ENCODE peak calls at places on chromosomes 4 and X, in seven cellular contexts. R is mucosa of descending colon, B is psoas muscle, V is PC-3, Y is brain microvascular endothelial cell, Q is astrocyte, G is left lung. J is an unnamed sample.

GRCh38 chr4:16659120-16659519 is 239.3 kb downstream of the LDB2 start:
- DNase-seq in Q (no peak), V (no peak), B (no peak), R (no peak), Y (no peak), G (no peak), J (no peak)

GRCh38 chrX:71578253-71579135 is at the start of gene GCNA:
- DNase-seq in V (no peak), B (no peak), R (no peak), Q (no peak), Y (no peak), G (no peak), J (no peak)

GRCh38 chr4:1856920-1857699 is 1.2 kb upstream of the LETM1 start:
- DNase-seq in G (no peak), B (peak; percentile 35), Y (no peak), R (peak; percentile 50), Q (no peak), V (no peak), J (no peak)

GRCh38 chr4:119300388-119301131 is 21.4 kb downstream of the FABP2 start:
- DNase-seq in R (peak; percentile 97), Q (peak; percentile 81), V (peak; percentile 93), G (peak; percentile 99), Y (peak; percentile 90), B (peak; percentile 96), J (peak; percentile 88)

GRCh38 chrX:11386001-11386523 is 92.8 kb downstream of the AMELX start:
- DNase-seq in R (no peak), Y (peak; percentile 24), G (no peak), V (peak; percentile 68), Q (peak; percentile 70), B (peak; percentile 13), J (no peak)

GRCh38 chrX:24561121-24561520 is 86.0 kb downstream of the PCYT1B start:
- DNase-seq in Q (no peak), B (no peak), G (no peak), V (peak; percentile 52), Y (no peak), R (no peak), J (no peak)

GRCh38 chr4:142850478-142850877 is 4.4 kb upstream of the INPP4B start:
- DNase-seq in R (no peak), Q (no peak), V (peak; percentile 47), B (no peak), G (no peak), Y (no peak), J (no peak)

GRCh38 chr4:142356797-142357196 is 489.3 kb downstream of the INPP4B start:
- DNase-seq in Q (no peak), V (no peak), G (no peak), B (no peak), R (no peak), Y (no peak), J (peak; percentile 22)

GRCh38 chr4:97003715-97004114 is 1139.6 kb downstream of the STPG2 start:
- DNase-seq in B (no peak), V (no peak), R (no peak), Y (no peak), Q (no peak), G (no peak), J (no peak)

GRCh38 chr4:163590609-163591264 is 96.2 kb downstream of the TMA16 start:
- DNase-seq in V (peak; percentile 63), Y (no peak), G (no peak), R (no peak), B (no peak), Q (peak; percentile 10), J (no peak)

GRCh38 chrX:12961191-12961718 is 13.7 kb upstream of the TMSB4X start:
- DNase-seq in G (no peak), Q (no peak), R (no peak), Y (no peak), V (no peak), B (no peak), J (no peak)

GRCh38 chr4:70533211-70533610 is 14.8 kb downstream of the AMTN start:
- DNase-seq in Y (no peak), R (no peak), Q (no peak), G (no peak), B (no peak), V (no peak), J (no peak)

DNA sequence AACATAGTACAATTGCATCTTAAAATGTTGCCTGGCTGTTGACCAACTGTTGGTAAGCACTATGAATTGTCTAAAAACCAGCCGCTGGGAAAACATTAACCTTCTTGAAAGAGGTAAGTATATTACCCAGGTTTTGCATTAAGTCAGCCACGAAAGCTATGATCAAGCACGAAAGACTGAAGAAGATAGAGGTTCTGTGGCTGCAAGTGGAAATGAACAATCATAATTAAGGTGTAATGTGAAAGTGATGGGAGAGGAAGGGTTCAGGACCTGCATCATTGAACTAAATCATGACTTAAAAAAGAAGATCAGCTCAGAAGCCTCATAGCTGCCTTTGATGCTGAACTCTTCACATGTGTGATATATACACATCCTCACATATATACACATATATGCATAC is 341.0 kb downstream of the NR3C2 start:
- DNase-seq in Y (no peak), V (no peak), B (no peak), R (no peak), Q (no peak), G (no peak), J (no peak)
- H3K36me3 ChIP-seq in Y (no peaks in the 10 kb centered on the region), V (no peaks in the 10 kb centered on the region), B (no peaks in the 10 kb centered on the region), R (no peaks in the 10 kb centered on the region), Q (no peaks in the 10 kb centered on the region), G (no peaks in the 10 kb centered on the region), J (peaks cover 5% of the 10 kb centered on the region)

GRCh38 chrX:77298296-77298695 is 148.9 kb upstream of the FGF16 start:
- DNase-seq in G (no peak), B (no peak), R (no peak), Y (no peak), Q (no peak), V (peak; percentile 53), J (no peak)

GRCh38 chrX:77298790-77299189 is 148.4 kb upstream of the FGF16 start:
- DNase-seq in Q (no peak), R (no peak), G (no peak), Y (no peak), V (peak; percentile 85), B (no peak), J (no peak)

GRCh38 chrX:77299549-77299948 is 147.6 kb upstream of the FGF16 start:
- DNase-seq in G (no peak), R (no peak), Y (no peak), V (no peak), B (no peak), Q (no peak), J (no peak)
- H3K36me3 ChIP-seq in G (no peaks in the 10 kb centered on the region), R (no peaks in the 10 kb centered on the region), Y (no peaks in the 10 kb centered on the region), V (no peaks in the 10 kb centered on the region), B (no peaks in the 10 kb centered on the region), Q (no peaks in the 10 kb centered on the region), J (no peaks in the 10 kb centered on the region)

GRCh38 chr4:7007142-7007907 is 35.8 kb upstream of the TADA2B start:
- DNase-seq in B (no peak), Y (no peak), R (no peak), Q (no peak), G (no peak), V (no peak), J (no peak)

GRCh38 chr4:7005571-7005970 is 37.6 kb upstream of the TADA2B start:
- DNase-seq in B (no peak), Q (no peak), Y (no peak), G (no peak), V (no peak), R (no peak), J (no peak)

GRCh38 chr4:7004331-7004730 is 38.8 kb upstream of the TADA2B start:
- DNase-seq in B (no peak), Q (peak; percentile 66), R (no peak), Y (no peak), V (no peak), G (no peak), J (no peak)

GRCh38 chr4:7007944-7008343 is 35.2 kb upstream of the TADA2B start:
- DNase-seq in V (no peak), G (no peak), Y (no peak), Q (no peak), B (no peak), R (no peak), J (peak; percentile 27)

GRCh38 chr4:7006411-7006810 is 36.8 kb upstream of the TADA2B start:
- DNase-seq in R (no peak), V (no peak), G (no peak), B (no peak), Q (no peak), Y (no peak), J (no peak)
- H3K36me3 ChIP-seq in R (peaks cover 10% of the 10 kb centered on the region), V (peaks cover 10% of the 10 kb centered on the region), G (no peaks in the 10 kb centered on the region), B (peaks cover 66% of the 10 kb centered on the region), Q (peaks cover 24% of the 10 kb centered on the region), Y (peaks cover 37% of the 10 kb centered on the region), J (peaks cover 88% of the 10 kb centered on the region)

GRCh38 chr4:185357733-185358440 is 37.8 kb downstream of the LRP2BP start:
- DNase-seq in R (no peak), Y (no peak), V (no peak), G (no peak), Q (no peak), B (no peak), J (no peak)

GRCh38 chr4:185357220-185357619 is 38.5 kb downstream of the LRP2BP start:
- DNase-seq in R (no peak), B (no peak), Q (no peak), G (no peak), V (no peak), Y (no peak), J (no peak)

GRCh38 chr4:185351691-185352090 is 44.0 kb downstream of the LRP2BP start:
- DNase-seq in R (no peak), Y (no peak), Q (no peak), G (no peak), B (no peak), V (no peak), J (no peak)

GRCh38 chr4:185352202-185352601 is 43.5 kb downstream of the LRP2BP start:
- DNase-seq in V (no peak), B (no peak), Q (no peak), Y (no peak), R (no peak), G (no peak), J (no peak)

DNA sequence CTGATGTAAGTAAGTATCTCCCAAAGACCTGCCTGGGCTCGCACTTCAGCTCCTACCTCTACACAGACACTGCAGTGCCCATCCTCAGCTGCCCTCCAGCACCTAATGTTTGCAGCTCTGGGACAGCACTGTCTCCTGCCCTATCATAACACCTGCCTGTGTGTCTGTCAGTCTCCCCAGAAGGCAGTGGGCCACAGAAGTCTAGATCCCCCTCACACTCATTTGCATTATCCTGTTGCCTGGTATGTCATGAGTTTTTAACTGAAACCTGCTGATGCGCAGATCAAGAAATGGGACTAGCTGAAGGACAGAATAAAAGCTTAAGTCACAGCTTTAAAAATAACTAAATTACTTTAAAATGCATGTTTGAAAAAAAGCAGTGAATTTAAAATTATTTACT is 43.0 kb downstream of the LRP2BP start:
- DNase-seq in B (no peak), Y (no peak), Q (no peak), R (no peak), G (no peak), V (no peak), J (no peak)
- H3K36me3 ChIP-seq in B (peaks cover 63% of the 10 kb centered on the region), Y (peaks cover 12% of the 10 kb centered on the region), Q (peaks cover 6% of the 10 kb centered on the region), R (no peaks in the 10 kb centered on the region), G (no peaks in the 10 kb centered on the region), V (no peaks in the 10 kb centered on the region), J (peaks cover 29% of the 10 kb centered on the region)

GRCh38 chrX:78116365-78116764 is 12.3 kb downstream of the PGK1 start:
- DNase-seq in B (no peak), G (no peak), R (no peak), Y (no peak), V (no peak), Q (no peak), J (no peak)
- H3K36me3 ChIP-seq in B (peaks cover 86% of the 10 kb centered on the region), G (no peaks in the 10 kb centered on the region), R (peaks cover 3% of the 10 kb centered on the region), Y (peaks cover 34% of the 10 kb centered on the region), V (peaks cover 85% of the 10 kb centered on the region), Q (peaks cover 46% of the 10 kb centered on the region), J (peaks cover 89% of the 10 kb centered on the region)

GRCh38 chrX:47160781-47161180 is 15.8 kb downstream of the RBM10 start:
- DNase-seq in V (no peak), R (no peak), B (no peak), G (no peak), Q (no peak), Y (no peak), J (no peak)
- H3K36me3 ChIP-seq in V (no peaks in the 10 kb centered on the region), R (no peaks in the 10 kb centered on the region), B (peaks cover 13% of the 10 kb centered on the region), G (no peaks in the 10 kb centered on the region), Q (peaks cover 5% of the 10 kb centered on the region), Y (peaks cover 10% of the 10 kb centered on the region), J (peaks cover 8% of the 10 kb centered on the region)

J was measured in CD4-positive, CD25-positive, alpha-beta regulatory T cell.